ENCODE peak calls at places on chromosomes 11 and 22, in nine cellular contexts. X is AG09309; U is dorsolateral prefrontal cortex; A is foreskin fibroblast; E is choroid plexus epithelial cell; S is lung; M is astrocyte of the cerebellum; I is kidney; J is CD8-positive, alpha-beta memory T cell. L is an unnamed sample.

GRCh38 chr11:44727114-44727372 is 281 bp downstream of the TSPAN18 start:
- DNase-seq in U (no peak), S (no peak), I (no peak), J (no peak), E (no peak), X (no peak), A (no peak), M (no peak), L (no peak)

GRCh38 chr11:67264886-67265632 is 1.2 kb upstream of the GRK2 start:
- DNase-seq in X (no peak), U (no peak), E (no peak), M (no peak), A (no peak), I (no peak), J (no peak), S (no peak), L (no peak)

GRCh38 chr22:21694795-21695431 is 29.1 kb downstream of the PPIL2 start:
- DNase-seq in X (no peak), U (no peak), A (no peak), J (no peak), I (no peak), S (no peak), E (no peak), M (no peak), L (no peak)

GRCh38 chr11:120229451-120230424 is 10.2 kb upstream of the POU2F3 start:
- DNase-seq in J (no peak), U (no peak), S (no peak), I (no peak), A (no peak), X (no peak), M (no peak), E (peak), L (no peak)

GRCh38 chr11:125165111-125165663 is 636 bp downstream of the PKNOX2 start:
- DNase-seq in J (peak), E (peak), A (peak), M (no peak), I (peak), X (no peak), S (no peak), U (peak), L (no peak)

GRCh38 chr11:90874971-90875370 is 652.1 kb upstream of the CHORDC1 start:
- DNase-seq in J (no peak), S (no peak), X (no peak), A (no peak), E (no peak), I (no peak), M (no peak), U (no peak), L (no peak)

GRCh38 chr11:83990160-83990733 is 704.1 kb upstream of the CCDC90B start:
- DNase-seq in U (peak), E (no peak), J (no peak), X (no peak), M (no peak), I (peak), A (no peak), S (no peak), L (no peak)

GRCh38 chr11:112613051-112613972 is 347.9 kb upstream of the NCAM1 start:
- DNase-seq in M (peak), S (no peak), X (no peak), A (no peak), U (no peak), E (peak), I (no peak), J (no peak), L (no peak)

GRCh38 chr11:64347171-64347867 is 7.3 kb downstream of the CCDC88B start:
- DNase-seq in J (no peak), X (no peak), E (peak), A (no peak), I (no peak), U (no peak), S (no peak), M (no peak), L (no peak)

GRCh38 chr11:27317751-27318150 is 45.3 kb downstream of the CCDC34 start:
- DNase-seq in M (no peak), J (no peak), X (no peak), U (no peak), I (no peak), A (peak), S (no peak), E (peak), L (no peak)

GRCh38 chr11:118921929-118922744 is 3.6 kb downstream of the BCL9L start:
- DNase-seq in J (no peak), S (peak), A (peak), E (peak), I (peak), X (no peak), M (no peak), U (no peak), L (no peak)
- H3K4me3 ChIP-seq in J (peak), S (peak), A (peak), E (peak), I (peak), X (peak), M (peak), U (peak), L (no peak)

DNA sequence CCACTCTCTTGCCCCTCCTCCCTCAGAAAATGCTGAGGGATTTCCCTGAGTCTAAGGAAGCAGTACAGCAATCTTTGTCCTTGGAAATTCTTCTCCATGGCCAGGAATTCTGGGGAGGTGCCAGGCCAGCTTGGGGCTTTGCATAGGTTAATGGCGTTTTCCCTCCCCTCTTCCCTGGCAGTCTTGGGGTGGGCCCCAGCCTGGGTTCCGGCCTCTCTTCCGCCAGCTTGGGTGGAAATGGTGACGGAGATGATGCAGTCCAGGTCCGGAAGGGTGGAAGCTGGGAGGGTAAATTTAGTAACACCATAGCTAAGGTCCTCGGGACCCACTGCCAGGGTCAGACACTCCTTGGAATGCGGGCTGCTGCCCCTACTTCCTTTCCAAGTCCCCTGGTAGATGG is 5.0 kb downstream of the PHLDB1 start:
- DNase-seq in J (no peak), A (no peak), U (no peak), X (no peak), S (no peak), I (peak), E (no peak), M (no peak), L (no peak)
- H3K4me3 ChIP-seq in J (no peak), A (no peak), U (peak), X (no peak), S (no peak), I (no peak), E (no peak), M (no peak), L (no peak)

DNA sequence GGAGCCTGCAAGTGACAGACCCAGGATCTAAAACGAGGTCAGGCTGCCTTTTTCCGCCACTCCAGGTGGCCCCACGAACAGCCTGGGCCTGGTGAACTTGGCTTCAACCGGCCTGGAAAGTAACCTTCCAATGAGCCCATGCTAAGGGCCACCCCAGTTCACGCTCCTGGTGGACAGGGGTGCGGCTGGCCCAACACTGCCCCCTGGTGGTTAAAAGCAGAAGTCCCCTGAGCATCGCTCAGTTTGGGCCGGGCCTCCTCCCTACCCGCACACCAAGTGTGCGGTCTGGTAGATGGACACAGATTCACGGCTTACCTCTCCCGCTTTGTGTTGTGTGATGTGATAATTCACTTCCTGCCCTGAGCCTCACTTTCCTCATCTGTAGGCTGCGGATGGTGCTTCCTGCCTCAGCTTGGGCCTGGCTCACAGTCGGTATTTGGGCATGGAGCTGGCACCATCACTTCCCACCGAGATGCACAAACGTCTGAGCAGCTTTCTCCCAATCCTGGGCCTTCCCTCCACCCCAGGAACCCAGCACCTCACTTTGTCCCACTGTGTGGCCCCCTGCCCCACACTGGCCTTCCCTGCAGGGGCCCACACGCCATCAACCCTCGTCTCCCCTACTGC is 13.7 kb upstream of the SEC14L3 start:
- DNase-seq in J (peak), E (peak), I (no peak), X (peak), A (peak), S (peak), U (peak), M (peak), L (peak)
- H3K4me3 ChIP-seq in J (no peak), E (no peak), I (no peak), X (no peak), A (no peak), S (no peak), U (no peak), M (no peak), L (no peak)

GRCh38 chr11:19220903-19221682 is 19.3 kb upstream of the CSRP3 start:
- DNase-seq in E (peak), S (peak), M (no peak), I (no peak), U (no peak), A (no peak), J (no peak), X (no peak), L (no peak)

GRCh38 chr11:19216709-19217374 is 15.1 kb upstream of the CSRP3 start:
- DNase-seq in E (peak), U (no peak), J (no peak), A (no peak), X (no peak), M (no peak), S (no peak), I (no peak), L (no peak)

GRCh38 chr11:19216021-19216420 is 14.2 kb upstream of the CSRP3 start:
- DNase-seq in X (no peak), S (no peak), A (no peak), I (no peak), U (no peak), J (no peak), E (no peak), M (no peak), L (no peak)

GRCh38 chr11:19218216-19218615 is 16.4 kb upstream of the CSRP3 start:
- DNase-seq in J (no peak), A (no peak), M (no peak), S (no peak), E (no peak), X (no peak), U (no peak), I (no peak), L (no peak)

GRCh38 chr11:19218801-19219460 is 17.1 kb upstream of the CSRP3 start:
- DNase-seq in U (no peak), S (no peak), E (no peak), J (no peak), A (no peak), M (no peak), X (no peak), I (no peak), L (no peak)
- H3K4me3 ChIP-seq in U (no peak), S (no peak), E (no peak), J (no peak), A (no peak), M (no peak), X (no peak), I (no peak), L (no peak)

DNA sequence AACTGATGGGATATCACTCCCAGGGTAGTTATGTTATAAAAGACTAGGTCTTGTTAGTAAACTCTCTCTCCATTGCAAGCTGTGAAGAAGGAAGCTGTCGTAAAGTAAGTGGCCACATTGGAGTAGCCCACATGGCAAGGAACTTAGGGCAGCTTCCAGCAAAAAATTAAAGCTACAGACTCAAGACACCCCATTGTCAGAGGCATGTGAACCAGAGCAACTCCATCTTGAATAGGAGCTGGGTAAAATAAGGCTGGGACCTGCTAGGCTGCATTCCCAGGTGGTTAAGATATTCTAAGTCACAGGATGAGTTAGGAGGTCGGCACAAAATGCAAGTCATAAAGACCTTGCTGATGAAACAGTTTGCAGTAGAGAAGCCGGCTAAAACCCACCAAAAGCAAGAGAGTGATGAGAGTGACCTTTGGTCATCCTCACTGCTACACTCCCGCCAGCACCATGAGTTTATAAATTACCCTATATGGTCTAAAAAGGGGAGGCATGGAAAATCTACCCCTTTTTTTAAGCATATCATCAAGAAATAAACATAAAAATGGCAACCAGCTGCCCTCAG is 23.9 kb downstream of the CCKBR start:
- DNase-seq in U (no peak), I (no peak), A (no peak), J (no peak), M (no peak), X (no peak), S (no peak), E (no peak), L (no peak)
- H3K4me3 ChIP-seq in U (no peak), I (no peak), A (no peak), J (no peak), M (no peak), X (no peak), S (no peak), E (no peak), L (no peak)

GRCh38 chr22:46490538-46490937 is 46.9 kb downstream of the CELSR1 start:
- DNase-seq in X (no peak), I (no peak), U (no peak), S (no peak), M (no peak), A (no peak), J (no peak), E (no peak), L (no peak)
- H3K4me3 ChIP-seq in X (no peak), I (no peak), U (no peak), S (no peak), M (no peak), A (no peak), J (no peak), E (no peak), L (no peak)

GRCh38 chr22:29308148-29308790 is 1.8 kb downstream of the GAS2L1 start:
- DNase-seq in U (no peak), J (no peak), S (no peak), X (no peak), E (no peak), M (no peak), I (peak), A (no peak), L (no peak)
- H3K4me3 ChIP-seq in U (peak), J (no peak), S (peak), X (peak), E (peak), M (peak), I (no peak), A (peak), L (peak)